ENCODE peak calls at places on chromosomes 12 and 14, in six cellular contexts. One of them, this sample, is unnamed. For H3K4me1, H3K27me3 and H3K9me3, the result is how much of the 10 kb centered on the place peaks cover.

GRCh38 chr14:51929156-51929555 is 60.2 kb upstream of the RTRAF start:
- DNase-seq in BE2C: no peak
- DNase-seq in IMR-90: peak
- DNase-seq in GM23248: peak
- DNase-seq in breast epithelium: no peak
- DNase-seq in neural progenitor cell: no peak
- DNase-seq in this sample: no peak

GRCh38 chr14:88868558-88869159 is 44.2 kb downstream of the TTC8 start:
- DNase-seq in BE2C: no peak
- DNase-seq in IMR-90: peak
- DNase-seq in GM23248: peak
- DNase-seq in breast epithelium: no peak
- DNase-seq in neural progenitor cell: no peak
- DNase-seq in this sample: no peak

GRCh38 chr14:95407342-95407741 is 87.6 kb upstream of the CLMN start:
- DNase-seq in BE2C: no peak
- DNase-seq in IMR-90: no peak
- DNase-seq in GM23248: no peak
- DNase-seq in breast epithelium: no peak
- DNase-seq in neural progenitor cell: no peak
- DNase-seq in this sample: no peak

GRCh38 chr14:91095178-91095577 is 18.7 kb upstream of the DGLUCY start:
- DNase-seq in BE2C: no peak
- DNase-seq in IMR-90: no peak
- DNase-seq in GM23248: no peak
- DNase-seq in breast epithelium: no peak
- DNase-seq in neural progenitor cell: no peak
- DNase-seq in this sample: no peak

GRCh38 chr12:52257074-52257551 is 17.3 kb upstream of the KRT86 start:
- DNase-seq in BE2C: no peak
- DNase-seq in IMR-90: no peak
- DNase-seq in GM23248: no peak
- DNase-seq in breast epithelium: peak
- DNase-seq in neural progenitor cell: no peak
- DNase-seq in this sample: no peak

GRCh38 chr12:43147893-43148292 is 404.1 kb downstream of the ADAMTS20 start:
- DNase-seq in BE2C: no peak
- DNase-seq in IMR-90: peak
- DNase-seq in GM23248: peak
- DNase-seq in breast epithelium: no peak
- DNase-seq in neural progenitor cell: no peak
- DNase-seq in this sample: no peak

GRCh38 chr12:100672075-100672592 is 98.7 kb downstream of the GAS2L3 start:
- DNase-seq in BE2C: peak
- DNase-seq in IMR-90: no peak
- DNase-seq in GM23248: peak
- DNase-seq in breast epithelium: no peak
- DNase-seq in neural progenitor cell: peak
- DNase-seq in this sample: no peak

GRCh38 chr14:67820428-67820881 is 876 bp downstream of the RAD51B start:
- DNase-seq in BE2C: no peak
- DNase-seq in IMR-90: peak
- DNase-seq in GM23248: peak
- DNase-seq in breast epithelium: no peak
- DNase-seq in neural progenitor cell: peak
- DNase-seq in this sample: no peak

GRCh38 chr14:29528889-29529288 is 398.8 kb downstream of the PRKD1 start:
- DNase-seq in BE2C: no peak
- DNase-seq in IMR-90: no peak
- DNase-seq in GM23248: peak
- DNase-seq in breast epithelium: no peak
- DNase-seq in neural progenitor cell: no peak
- DNase-seq in this sample: no peak

GRCh38 chr14:103733651-103734050 is 18.0 kb downstream of the ZFYVE21 start:
- DNase-seq in BE2C: no peak
- DNase-seq in IMR-90: no peak
- DNase-seq in GM23248: peak
- DNase-seq in breast epithelium: no peak
- DNase-seq in neural progenitor cell: no peak
- DNase-seq in this sample: no peak

GRCh38 chr14:36313206-36313605 is 7.2 kb downstream of the MBIP start:
- DNase-seq in BE2C: no peak
- DNase-seq in IMR-90: no peak
- DNase-seq in GM23248: no peak
- DNase-seq in breast epithelium: no peak
- DNase-seq in neural progenitor cell: peak
- DNase-seq in this sample: no peak

GRCh38 chr12:39341179-39341578 is 101.7 kb downstream of the KIF21A start:
- DNase-seq in BE2C: no peak
- DNase-seq in IMR-90: no peak
- DNase-seq in GM23248: peak
- DNase-seq in breast epithelium: no peak
- DNase-seq in neural progenitor cell: no peak
- DNase-seq in this sample: no peak

GRCh38 chr12:58425481-58426392 is 484.4 kb downstream of the ATP23 start:
- DNase-seq in BE2C: no peak
- DNase-seq in IMR-90: peak
- DNase-seq in GM23248: peak
- DNase-seq in breast epithelium: no peak
- DNase-seq in neural progenitor cell: peak
- DNase-seq in this sample: no peak

GRCh38 chr14:94771906-94772468 is 2.1 kb upstream of the GSC start:
- DNase-seq in BE2C: no peak
- DNase-seq in IMR-90: no peak
- DNase-seq in GM23248: no peak
- DNase-seq in breast epithelium: no peak
- DNase-seq in neural progenitor cell: peak
- DNase-seq in this sample: no peak

GRCh38 chr14:59997496-59997895 is 77.6 kb downstream of the LRRC9 start:
- DNase-seq in BE2C: no peak
- DNase-seq in IMR-90: no peak
- DNase-seq in GM23248: no peak
- DNase-seq in breast epithelium: no peak
- DNase-seq in neural progenitor cell: no peak
- DNase-seq in this sample: no peak

GRCh38 chr14:99420711-99421110 is 59.9 kb downstream of the SETD3 start:
- DNase-seq in BE2C: no peak
- DNase-seq in IMR-90: no peak
- DNase-seq in GM23248: no peak
- DNase-seq in breast epithelium: no peak
- DNase-seq in neural progenitor cell: no peak
- DNase-seq in this sample: no peak

GRCh38 chr12:83461326-83461985 is 774.8 kb downstream of the TMTC2 start:
- DNase-seq in BE2C: no peak
- DNase-seq in IMR-90: no peak
- DNase-seq in GM23248: peak
- DNase-seq in breast epithelium: no peak
- DNase-seq in neural progenitor cell: no peak
- DNase-seq in this sample: no peak

GRCh38 chr12:118058227-118058626 is 2.8 kb downstream of the WSB2 start:
- DNase-seq in BE2C: no peak
- DNase-seq in IMR-90: no peak
- DNase-seq in GM23248: no peak
- DNase-seq in breast epithelium: no peak
- DNase-seq in neural progenitor cell: no peak
- DNase-seq in this sample: no peak
- H3K4me1 ChIP-seq in BE2C: under half
- H3K4me1 ChIP-seq in IMR-90: under half
- H3K4me1 ChIP-seq in GM23248: under half
- H3K4me1 ChIP-seq in breast epithelium: under half
- H3K4me1 ChIP-seq in neural progenitor cell: under half
- H3K4me1 ChIP-seq in this sample: under half

DNA sequence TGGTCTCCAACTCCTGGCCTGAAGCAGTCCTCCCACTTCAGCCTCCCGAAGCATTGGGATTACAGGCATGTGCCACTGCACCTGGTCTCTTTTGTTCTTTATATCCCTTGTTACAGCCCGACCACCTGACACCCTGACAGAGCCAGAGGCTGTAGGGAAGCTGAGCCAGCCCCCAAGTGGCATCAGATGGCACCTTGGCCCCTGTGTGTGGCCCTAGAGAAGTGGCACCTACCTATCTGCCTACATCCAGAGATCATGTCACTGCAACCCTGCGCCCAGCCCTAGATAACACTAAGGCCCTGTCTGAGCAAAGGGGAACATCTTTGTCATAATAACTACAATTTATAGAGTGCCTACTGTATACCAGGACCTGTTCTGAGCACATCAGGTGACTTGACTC is 235.0 kb downstream of the AACS start:
- DNase-seq in BE2C: no peak
- DNase-seq in IMR-90: no peak
- DNase-seq in GM23248: no peak
- DNase-seq in breast epithelium: no peak
- DNase-seq in neural progenitor cell: no peak
- DNase-seq in this sample: no peak
- H3K27me3 ChIP-seq in BE2C: under half
- H3K27me3 ChIP-seq in IMR-90: under half
- H3K27me3 ChIP-seq in GM23248: under half
- H3K27me3 ChIP-seq in breast epithelium: under half
- H3K27me3 ChIP-seq in neural progenitor cell: under half
- H3K27me3 ChIP-seq in this sample: under half

GRCh38 chr12:116642683-116643082 is 83.5 kb downstream of the MAP1LC3B2 start:
- DNase-seq in BE2C: no peak
- DNase-seq in IMR-90: no peak
- DNase-seq in GM23248: no peak
- DNase-seq in breast epithelium: no peak
- DNase-seq in neural progenitor cell: no peak
- DNase-seq in this sample: no peak
- H3K9me3 ChIP-seq in BE2C: under half
- H3K9me3 ChIP-seq in IMR-90: under half
- H3K9me3 ChIP-seq in GM23248: under half
- H3K9me3 ChIP-seq in breast epithelium: under half
- H3K9me3 ChIP-seq in neural progenitor cell: under half
- H3K9me3 ChIP-seq in this sample: under half

GRCh38 chr12:7091660-7092228 is 501 bp downstream of the C1R start:
- DNase-seq in BE2C: no peak
- DNase-seq in IMR-90: no peak
- DNase-seq in GM23248: peak
- DNase-seq in breast epithelium: no peak
- DNase-seq in neural progenitor cell: no peak
- DNase-seq in this sample: peak
- H3K4me1 ChIP-seq in BE2C: under half
- H3K4me1 ChIP-seq in IMR-90: under half
- H3K4me1 ChIP-seq in GM23248: under half
- H3K4me1 ChIP-seq in breast epithelium: under half
- H3K4me1 ChIP-seq in neural progenitor cell: under half
- H3K4me1 ChIP-seq in this sample: under half

GRCh38 chr12:4909734-4910501 is at the start of gene KCNA1:
- DNase-seq in BE2C: no peak
- DNase-seq in IMR-90: no peak
- DNase-seq in GM23248: peak
- DNase-seq in breast epithelium: no peak
- DNase-seq in neural progenitor cell: peak
- DNase-seq in this sample: no peak
- H3K27me3 ChIP-seq in BE2C: half or more
- H3K27me3 ChIP-seq in IMR-90: under half
- H3K27me3 ChIP-seq in GM23248: half or more
- H3K27me3 ChIP-seq in breast epithelium: under half
- H3K27me3 ChIP-seq in neural progenitor cell: half or more
- H3K27me3 ChIP-seq in this sample: under half

This sample was measured in aorta.